ENCODE peak calls at places on chromosomes 1 and 21, in eight cellular contexts. One of them, this sample, is unnamed.

GRCh38 chr1:52225174-52225573 is 83.3 kb downstream of the ZFYVE9 start:
- DNase-seq in H54: no peak
- DNase-seq in uterus: no peak
- DNase-seq in GM12891: no peak
- DNase-seq in adrenal gland: no peak
- DNase-seq in tibial nerve: no peak
- DNase-seq in body of pancreas: no peak
- DNase-seq in suprapubic skin: no peak
- DNase-seq in this sample: no peak

GRCh38 chr21:25859264-25859931 is 124.6 kb downstream of the GABPA start:
- DNase-seq in uterus: no peak
- DNase-seq in tibial nerve: no peak
- DNase-seq in H54: no peak
- DNase-seq in suprapubic skin: no peak
- DNase-seq in adrenal gland: no peak
- DNase-seq in body of pancreas: no peak
- DNase-seq in GM12891: no peak
- DNase-seq in this sample: no peak

GRCh38 chr1:205375816-205376545 is 19.3 kb upstream of the KLHDC8A start:
- DNase-seq in suprapubic skin: no peak
- DNase-seq in tibial nerve: no peak
- DNase-seq in uterus: peak; percentile 62
- DNase-seq in H54: peak; percentile 30
- DNase-seq in adrenal gland: peak; percentile 61
- DNase-seq in GM12891: no peak
- DNase-seq in body of pancreas: peak; percentile 25
- DNase-seq in this sample: no peak

GRCh38 chr1:59697138-59697811 is 117.5 kb upstream of the HOOK1 start:
- DNase-seq in H54: no peak
- DNase-seq in body of pancreas: peak; percentile 26
- DNase-seq in GM12891: no peak
- DNase-seq in uterus: no peak
- DNase-seq in tibial nerve: no peak
- DNase-seq in suprapubic skin: no peak
- DNase-seq in adrenal gland: no peak
- DNase-seq in this sample: no peak

GRCh38 chr1:31924839-31925238 is 13.3 kb downstream of the PTP4A2 start:
- DNase-seq in uterus: no peak
- DNase-seq in body of pancreas: no peak
- DNase-seq in GM12891: no peak
- DNase-seq in suprapubic skin: no peak
- DNase-seq in tibial nerve: no peak
- DNase-seq in H54: no peak
- DNase-seq in adrenal gland: no peak
- DNase-seq in this sample: no peak

GRCh38 chr1:212749924-212750535 is 41.5 kb downstream of the NSL1 start:
- DNase-seq in suprapubic skin: no peak
- DNase-seq in GM12891: no peak
- DNase-seq in body of pancreas: peak; percentile 18
- DNase-seq in adrenal gland: no peak
- DNase-seq in tibial nerve: no peak
- DNase-seq in uterus: no peak
- DNase-seq in H54: peak; percentile 41
- DNase-seq in this sample: no peak

GRCh38 chr1:84688461-84689061 is 1.7 kb downstream of the SSX2IP start:
- DNase-seq in tibial nerve: no peak
- DNase-seq in H54: no peak
- DNase-seq in uterus: no peak
- DNase-seq in suprapubic skin: no peak
- DNase-seq in adrenal gland: no peak
- DNase-seq in GM12891: no peak
- DNase-seq in body of pancreas: no peak
- DNase-seq in this sample: no peak

GRCh38 chr1:107140703-107141490 is at the start of gene NTNG1:
- DNase-seq in tibial nerve: no peak
- DNase-seq in suprapubic skin: no peak
- DNase-seq in body of pancreas: no peak
- DNase-seq in uterus: no peak
- DNase-seq in H54: peak; percentile 23
- DNase-seq in GM12891: no peak
- DNase-seq in adrenal gland: no peak
- DNase-seq in this sample: peak; percentile 16

GRCh38 chr21:45918835-45919467 is 62.6 kb upstream of the COL6A1 start:
- DNase-seq in body of pancreas: no peak
- DNase-seq in GM12891: no peak
- DNase-seq in adrenal gland: no peak
- DNase-seq in tibial nerve: no peak
- DNase-seq in uterus: no peak
- DNase-seq in H54: no peak
- DNase-seq in suprapubic skin: no peak
- DNase-seq in this sample: no peak

GRCh38 chr1:65541865-65542264 is 121.4 kb downstream of the LEPR start:
- DNase-seq in tibial nerve: no peak
- DNase-seq in adrenal gland: no peak
- DNase-seq in suprapubic skin: no peak
- DNase-seq in H54: no peak
- DNase-seq in body of pancreas: no peak
- DNase-seq in uterus: no peak
- DNase-seq in GM12891: no peak
- DNase-seq in this sample: no peak

GRCh38 chr1:66539491-66539890 is 5.5 kb downstream of the SGIP1 start:
- DNase-seq in H54: no peak
- DNase-seq in GM12891: no peak
- DNase-seq in suprapubic skin: no peak
- DNase-seq in tibial nerve: no peak
- DNase-seq in body of pancreas: no peak
- DNase-seq in uterus: no peak
- DNase-seq in adrenal gland: no peak
- DNase-seq in this sample: no peak

GRCh38 chr1:197955486-197956394 is 38.6 kb downstream of the LHX9 start:
- DNase-seq in adrenal gland: no peak
- DNase-seq in tibial nerve: no peak
- DNase-seq in body of pancreas: peak; percentile 46
- DNase-seq in uterus: no peak
- DNase-seq in suprapubic skin: no peak
- DNase-seq in GM12891: no peak
- DNase-seq in H54: no peak
- DNase-seq in this sample: no peak

GRCh38 chr1:12549460-12550349 is 68.3 kb downstream of the DHRS3 start:
- DNase-seq in adrenal gland: peak; percentile 83
- DNase-seq in tibial nerve: peak; percentile 86
- DNase-seq in uterus: peak; percentile 90
- DNase-seq in body of pancreas: peak; percentile 64
- DNase-seq in GM12891: no peak
- DNase-seq in suprapubic skin: peak; percentile 87
- DNase-seq in H54: peak; percentile 60
- DNase-seq in this sample: no peak

DNA sequence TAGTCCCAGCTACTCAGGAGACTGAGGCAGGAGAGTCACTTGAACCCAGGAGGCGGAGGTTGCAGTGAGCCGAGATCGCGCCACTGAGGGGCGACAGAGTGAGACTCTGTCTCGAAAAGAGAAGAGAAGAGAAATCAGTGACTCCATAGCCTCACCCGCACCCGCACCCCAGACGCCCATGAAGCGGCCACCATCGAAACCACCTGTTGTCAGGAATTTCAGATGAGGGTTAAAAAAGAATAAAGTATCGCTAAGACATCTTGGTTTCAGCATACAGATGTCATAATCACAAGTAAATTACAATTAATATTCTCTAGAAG is 47.4 kb downstream of the NPHP4 start:
- DNase-seq in body of pancreas: no peak
- DNase-seq in uterus: no peak
- DNase-seq in adrenal gland: no peak
- DNase-seq in GM12891: no peak
- DNase-seq in tibial nerve: no peak
- DNase-seq in suprapubic skin: peak; percentile 67
- DNase-seq in H54: no peak
- DNase-seq in this sample: no peak
- TF ChIP-seq POLR2A in body of pancreas: no peak
- TF ChIP-seq POLR2A in uterus: no peak
- TF ChIP-seq POLR2A in adrenal gland: no peak
- TF ChIP-seq POLR2A in GM12891: no peak
- TF ChIP-seq POLR2A in tibial nerve: no peak
- TF ChIP-seq POLR2A in suprapubic skin: no peak
- TF ChIP-seq POLR2A in H54: no peak
- TF ChIP-seq POLR2A in this sample: no peak

GRCh38 chr1:46613661-46614603 is 2.7 kb downstream of the MOB3C start:
- DNase-seq in H54: peak; percentile 59
- DNase-seq in body of pancreas: peak; percentile 94
- DNase-seq in tibial nerve: peak; percentile 87
- DNase-seq in uterus: peak; percentile 89
- DNase-seq in suprapubic skin: peak; percentile 94
- DNase-seq in adrenal gland: peak; percentile 90
- DNase-seq in GM12891: peak; percentile 61
- DNase-seq in this sample: peak; percentile 34
- TF ChIP-seq POLR2A in H54: no peak
- TF ChIP-seq POLR2A in body of pancreas: no peak
- TF ChIP-seq POLR2A in tibial nerve: no peak
- TF ChIP-seq POLR2A in uterus: no peak
- TF ChIP-seq POLR2A in suprapubic skin: no peak
- TF ChIP-seq POLR2A in adrenal gland: peak; percentile 19
- TF ChIP-seq POLR2A in GM12891: no peak
- TF ChIP-seq POLR2A in this sample: no peak

DNA sequence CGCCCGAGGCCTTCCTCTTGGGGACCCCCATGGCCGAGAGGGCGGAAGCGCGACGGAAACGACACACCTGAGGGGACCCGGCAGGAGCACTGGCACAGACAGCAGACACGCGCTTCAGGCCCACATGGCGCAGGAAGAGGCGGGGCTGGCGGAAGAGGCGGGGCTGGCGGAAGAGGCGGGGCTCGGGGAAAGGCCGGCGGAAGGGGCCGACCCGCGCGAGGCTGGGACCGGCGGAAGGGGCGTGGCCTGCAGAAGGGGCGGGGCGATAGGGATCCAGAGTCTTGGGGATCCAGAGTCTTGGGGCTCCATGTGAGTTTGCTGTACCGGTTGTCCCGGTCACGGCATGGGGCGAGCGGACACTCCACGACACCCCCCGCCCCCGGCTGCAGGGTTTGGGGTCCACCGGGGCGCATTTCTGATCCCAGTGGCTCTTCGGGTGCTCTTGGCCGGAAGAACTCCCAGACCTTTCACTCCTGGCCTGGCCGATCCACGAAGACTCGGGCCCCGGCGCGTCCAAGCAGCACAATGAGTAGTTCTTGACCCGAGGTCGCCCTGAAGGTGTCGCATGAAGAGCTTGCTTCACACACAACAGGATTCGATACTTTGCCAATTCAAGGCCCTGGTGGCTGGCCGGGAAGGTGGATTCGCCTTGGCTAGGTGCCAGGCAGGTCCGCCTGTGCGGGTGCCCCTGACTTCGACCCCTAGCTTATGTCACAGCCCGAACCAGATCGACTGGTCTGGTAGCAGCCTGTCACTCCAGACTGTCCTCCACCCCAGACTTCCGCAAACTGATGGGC is at the start of gene URB1:
- DNase-seq in GM12891: peak; percentile 93
- DNase-seq in adrenal gland: peak; percentile 93
- DNase-seq in uterus: peak; percentile 91
- DNase-seq in H54: peak; percentile 90
- DNase-seq in suprapubic skin: peak; percentile 95
- DNase-seq in body of pancreas: peak; percentile 92
- DNase-seq in tibial nerve: peak; percentile 86
- DNase-seq in this sample: peak; percentile 88
- TF ChIP-seq POLR2A in GM12891: peak; percentile 73
- TF ChIP-seq POLR2A in adrenal gland: peak; percentile 64
- TF ChIP-seq POLR2A in uterus: peak; percentile 84
- TF ChIP-seq POLR2A in H54: peak; percentile 88
- TF ChIP-seq POLR2A in suprapubic skin: peak; percentile 62
- TF ChIP-seq POLR2A in body of pancreas: peak; percentile 87
- TF ChIP-seq POLR2A in tibial nerve: peak; percentile 56
- TF ChIP-seq POLR2A in this sample: peak; percentile 76

DNA sequence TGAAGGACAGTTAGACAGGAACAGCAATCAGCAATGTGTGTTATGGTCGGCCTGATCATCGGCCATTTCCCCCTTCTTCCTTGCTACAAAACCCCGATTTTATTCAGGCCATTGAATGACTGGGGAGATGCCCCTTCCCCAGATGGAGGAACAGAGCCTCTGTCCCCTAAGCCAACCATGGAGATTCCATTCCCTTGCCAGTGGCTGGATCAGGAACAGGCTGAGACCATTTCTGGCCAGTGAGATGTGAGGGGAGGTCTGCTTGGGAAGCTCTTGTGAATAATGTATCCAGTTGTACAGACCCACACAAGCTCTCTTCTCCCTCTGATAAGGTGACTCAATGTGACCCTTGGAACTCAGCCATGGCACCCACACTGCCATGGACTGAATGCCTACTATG is 7.7 kb downstream of the CSRP1 start:
- DNase-seq in GM12891: no peak
- DNase-seq in tibial nerve: no peak
- DNase-seq in H54: no peak
- DNase-seq in suprapubic skin: no peak
- DNase-seq in uterus: no peak
- DNase-seq in body of pancreas: no peak
- DNase-seq in adrenal gland: no peak
- DNase-seq in this sample: no peak
- TF ChIP-seq POLR2A in GM12891: no peak
- TF ChIP-seq POLR2A in tibial nerve: no peak
- TF ChIP-seq POLR2A in H54: no peak
- TF ChIP-seq POLR2A in suprapubic skin: no peak
- TF ChIP-seq POLR2A in uterus: no peak
- TF ChIP-seq POLR2A in body of pancreas: no peak
- TF ChIP-seq POLR2A in adrenal gland: no peak
- TF ChIP-seq POLR2A in this sample: no peak

This sample was measured in GM12892.